ENCODE peak calls at places on chromosomes 16 and 17, in nine cellular contexts. D, K, T, H, L, E, J, P and Z are unnamed samples. For H3K4me1, the result is how much of the 10 kb centered on the place peaks cover.

GRCh38 chr17:76199466-76199865 is 40.8 kb downstream of the RNF157 start:
- DNase-seq in D (no peak), K (peak), T (no peak), H (no peak), L (no peak), E (no peak), J (no peak), P (no peak), Z (peak)

GRCh38 chr17:69637399-69638165 is 223.1 kb downstream of the MAP2K6 start:
- DNase-seq in D (no peak), K (no peak), T (no peak), H (no peak), L (no peak), E (peak), J (no peak), P (no peak), Z (no peak)

GRCh38 chr17:79888811-79889634 is 49.8 kb upstream of the CBX4 start:
- DNase-seq in D (no peak), K (no peak), T (no peak), H (no peak), L (peak), E (no peak), J (no peak), P (no peak), Z (no peak)

GRCh38 chr17:31907342-31907975 is 6.0 kb upstream of the UTP6 start:
- DNase-seq in D (peak), K (no peak), T (peak), H (no peak), L (no peak), E (no peak), J (peak), P (no peak), Z (peak)

GRCh38 chr17:31581491-31581890 is 190.0 kb downstream of the RAB11FIP4 start:
- DNase-seq in D (no peak), K (no peak), T (peak), H (peak), L (no peak), E (no peak), J (peak), P (no peak), Z (no peak)

GRCh38 chr17:49482144-49482817 is 12.8 kb upstream of the NGFR start:
- DNase-seq in D (no peak), K (no peak), T (no peak), H (no peak), L (no peak), E (peak), J (no peak), P (no peak), Z (no peak)

GRCh38 chr17:49494937-49495841 is at the start of gene NGFR:
- DNase-seq in D (no peak), K (no peak), T (peak), H (peak), L (no peak), E (peak), J (no peak), P (peak), Z (peak)

GRCh38 chr16:1612320-1613111 is at the start of gene CRAMP1:
- DNase-seq in D (no peak), K (no peak), T (peak), H (peak), L (peak), E (peak), J (no peak), P (peak), Z (no peak)

GRCh38 chr17:4506180-4506814 is 7.6 kb downstream of the SPNS2 start:
- DNase-seq in D (no peak), K (no peak), T (no peak), H (no peak), L (no peak), E (no peak), J (no peak), P (no peak), Z (no peak)

GRCh38 chr17:44502598-44503079 is 567 bp downstream of the GPATCH8 start:
- DNase-seq in D (no peak), K (no peak), T (no peak), H (peak), L (no peak), E (peak), J (peak), P (no peak), Z (no peak)

GRCh38 chr17:73541111-73541510 is 103.1 kb downstream of the SDK2 start:
- DNase-seq in D (no peak), K (no peak), T (no peak), H (no peak), L (no peak), E (no peak), J (no peak), P (no peak), Z (no peak)

GRCh38 chr16:79288046-79288445 is 312.5 kb downstream of the MAF start:
- DNase-seq in D (no peak), K (no peak), T (no peak), H (no peak), L (no peak), E (no peak), J (no peak), P (no peak), Z (no peak)

GRCh38 chr16:53773150-53773846 is 69.3 kb downstream of the FTO start:
- DNase-seq in D (peak), K (no peak), T (peak), H (no peak), L (no peak), E (peak), J (no peak), P (peak), Z (no peak)

GRCh38 chr17:37179893-37180292 is 195.9 kb upstream of the C17orf78 start:
- DNase-seq in D (no peak), K (no peak), T (no peak), H (no peak), L (no peak), E (peak), J (no peak), P (no peak), Z (no peak)

GRCh38 chr16:11794991-11795886 is 1.8 kb downstream of the ZC3H7A start:
- DNase-seq in D (no peak), K (no peak), T (no peak), H (peak), L (no peak), E (no peak), J (no peak), P (no peak), Z (no peak)

GRCh38 chr16:63346000-63346399 is 1309.8 kb upstream of the CDH8 start:
- DNase-seq in D (no peak), K (no peak), T (no peak), H (no peak), L (no peak), E (no peak), J (no peak), P (no peak), Z (no peak)

GRCh38 chr17:35129973-35130351 is 8.5 kb downstream of the FNDC8 start:
- DNase-seq in D (no peak), K (no peak), T (no peak), H (no peak), L (no peak), E (no peak), J (no peak), P (no peak), Z (no peak)

GRCh38 chr16:21611546-21612384 is 12.4 kb downstream of the METTL9 start:
- DNase-seq in D (no peak), K (no peak), T (no peak), H (no peak), L (no peak), E (peak), J (no peak), P (no peak), Z (no peak)

GRCh38 chr16:88005148-88005547 is 53.9 kb downstream of the BANP start:
- DNase-seq in D (no peak), K (no peak), T (no peak), H (no peak), L (no peak), E (no peak), J (no peak), P (no peak), Z (no peak)

GRCh38 chr17:10172241-10172741 is 26.1 kb downstream of the GAS7 start:
- DNase-seq in D (no peak), K (no peak), T (no peak), H (no peak), L (no peak), E (peak), J (no peak), P (no peak), Z (no peak)

GRCh38 chr17:17730250-17730935 is 49.1 kb downstream of the RAI1 start:
- DNase-seq in D (no peak), K (no peak), T (no peak), H (no peak), L (no peak), E (no peak), J (no peak), P (no peak), Z (no peak)

GRCh38 chr17:17732444-17732843 is 51.2 kb downstream of the RAI1 start:
- DNase-seq in D (peak), K (no peak), T (no peak), H (no peak), L (no peak), E (no peak), J (no peak), P (no peak), Z (no peak)

GRCh38 chr17:17729620-17730249 is 48.5 kb downstream of the RAI1 start:
- DNase-seq in D (peak), K (peak), T (peak), H (no peak), L (no peak), E (peak), J (no peak), P (no peak), Z (peak)

GRCh38 chr17:17736205-17737183 is 55.2 kb downstream of the RAI1 start:
- DNase-seq in D (no peak), K (no peak), T (no peak), H (no peak), L (no peak), E (peak), J (no peak), P (no peak), Z (no peak)

GRCh38 chr17:17732892-17733670 is 51.8 kb downstream of the RAI1 start:
- DNase-seq in D (peak), K (no peak), T (peak), H (no peak), L (no peak), E (peak), J (no peak), P (no peak), Z (no peak)
- H3K27ac ChIP-seq in D (peak), K (no peak), T (no peak), H (no peak), L (no peak), E (peak), J (no peak), P (no peak), Z (no peak)

GRCh38 chr17:51120357-51120738 is 320 bp downstream of the SPAG9 start:
- DNase-seq in D (peak), K (peak), T (peak), H (no peak), L (no peak), E (no peak), J (no peak), P (no peak), Z (no peak)

GRCh38 chr17:51121620-51122472 is 1.2 kb upstream of the SPAG9 start:
- DNase-seq in D (peak), K (peak), T (peak), H (peak), L (peak), E (peak), J (peak), P (peak), Z (no peak)

GRCh38 chr17:51120739-51121619 is at the start of gene SPAG9:
- DNase-seq in D (peak), K (peak), T (peak), H (peak), L (peak), E (peak), J (peak), P (peak), Z (peak)

GRCh38 chr17:51119415-51120356 is 982 bp downstream of the SPAG9 start:
- DNase-seq in D (peak), K (peak), T (peak), H (peak), L (peak), E (peak), J (peak), P (peak), Z (peak)

DNA sequence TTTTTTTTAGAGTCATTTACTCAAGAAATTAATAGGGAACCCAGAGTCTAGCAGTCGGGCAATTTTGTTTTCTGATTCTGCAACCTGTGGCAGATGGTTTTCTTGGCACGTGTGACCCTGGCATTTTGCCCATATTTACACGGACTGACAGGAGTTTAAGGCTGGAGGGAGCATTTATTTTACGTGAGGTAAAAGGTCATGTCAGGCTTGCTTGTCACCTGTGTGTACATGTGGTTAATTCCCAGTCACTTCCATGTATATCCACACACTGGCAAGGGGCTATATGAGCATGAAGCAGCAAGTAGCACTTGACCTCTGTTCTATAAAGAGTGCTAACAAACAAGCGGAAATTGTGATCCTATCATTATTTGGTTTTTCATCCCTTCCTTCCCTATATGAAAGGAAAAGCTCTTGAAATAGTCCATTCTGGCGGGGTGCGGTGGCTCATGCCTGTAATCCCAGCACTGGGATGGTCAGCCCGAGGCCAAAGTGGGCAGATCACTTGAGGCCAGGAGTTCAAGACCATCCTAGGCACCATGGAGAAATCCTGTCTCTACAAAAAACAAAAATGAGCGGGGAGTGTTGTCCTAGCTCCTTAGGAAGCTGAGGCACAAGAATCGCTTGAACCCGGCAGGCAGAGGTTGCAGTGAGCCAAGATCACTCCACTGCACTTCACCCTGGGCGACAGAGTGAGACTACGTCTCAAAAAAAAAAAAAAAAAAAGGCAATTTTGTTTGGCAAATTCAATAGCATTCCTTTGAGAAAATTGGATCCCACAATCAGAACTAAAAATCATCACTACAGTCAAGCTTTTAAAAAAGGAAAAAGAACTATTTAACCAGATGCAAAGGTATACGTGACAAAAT is 2.1 kb downstream of the SPAG9 start:
- DNase-seq in D (peak), K (no peak), T (peak), H (no peak), L (peak), E (no peak), J (peak), P (no peak), Z (no peak)
- H3K4me3 ChIP-seq in D (peak), K (peak), T (peak), H (peak), L (peak), E (peak), J (peak), P (no peak), Z (no peak)

GRCh38 chr17:82100502-82101298 is 2.7 kb upstream of the FASN start:
- DNase-seq in D (no peak), K (no peak), T (no peak), H (no peak), L (no peak), E (no peak), J (no peak), P (no peak), Z (no peak)
- H3K4me1 ChIP-seq in D (half or more), K (under half), T (half or more), H (under half), L (half or more), E (half or more), J (under half), P (half or more), Z (under half)

GRCh38 chr17:68461122-68461539 is 3.8 kb upstream of the WIPI1 start:
- DNase-seq in D (no peak), K (no peak), T (no peak), H (no peak), L (no peak), E (no peak), J (no peak), P (no peak), Z (no peak)
- H3K27ac ChIP-seq in D (no peak), K (no peak), T (no peak), H (peak), L (no peak), E (no peak), J (no peak), P (no peak), Z (peak)